ENCODE peak calls at places on chromosome 17, in six cellular contexts. N is omental fat pad; J is IMR-90; M is HepG2; G is activated CD4-positive, alpha-beta T cell treated with anti-CD3 and anti-CD28 coated beads for 24 hours; T is NCI-H187. B is an unnamed sample.

GRCh38 chr17:31096106-31096436 is 1.3 kb downstream of the NF1 start:
- DNase-seq in J (no peak), M (no peak), N (no peak), T (no peak), G (no peak), B (no peak)

GRCh38 chr17:4748687-4749086 is 9.0 kb upstream of the CXCL16 start:
- DNase-seq in M (no peak), N (no peak), G (no peak), J (no peak), T (no peak), B (no peak)

GRCh38 chr17:68052810-68053209 is 17.3 kb downstream of the KPNA2 start:
- DNase-seq in N (no peak), M (no peak), G (no peak), J (no peak), T (no peak), B (no peak)

GRCh38 chr17:64006361-64007088 is 8.4 kb downstream of the PRR29 start:
- DNase-seq in N (no peak), J (no peak), G (no peak), T (no peak), M (peak), B (no peak)

GRCh38 chr17:58513913-58514794 is at the start of gene MTMR4:
- DNase-seq in J (peak), T (peak), M (peak), N (peak), G (peak), B (peak)

GRCh38 chr17:77320046-77320445 is 179.3 kb downstream of the SEC14L1 start:
- DNase-seq in G (no peak), N (no peak), T (no peak), J (peak), M (no peak), B (peak)

GRCh38 chr17:74715144-74715543 is 2.4 kb upstream of the CD300LF start:
- DNase-seq in T (no peak), G (no peak), N (no peak), M (peak), J (no peak), B (no peak)

GRCh38 chr17:12693640-12694039 is 27.9 kb downstream of the MYOCD start:
- DNase-seq in T (no peak), G (no peak), N (no peak), J (peak), M (no peak), B (no peak)

GRCh38 chr17:19364699-19365498 is 2.4 kb upstream of the B9D1 start:
- DNase-seq in J (no peak), N (no peak), T (no peak), M (peak), G (no peak), B (no peak)

GRCh38 chr17:55783684-55784245 is 32.9 kb downstream of the PCTP start:
- DNase-seq in G (no peak), M (no peak), T (no peak), J (no peak), N (no peak), B (peak)

GRCh38 chr17:36674278-36674650 is 72.9 kb downstream of the MRM1 start:
- DNase-seq in T (no peak), G (no peak), J (no peak), M (no peak), N (no peak), B (no peak)

GRCh38 chr17:8016632-8017424 is 14.4 kb downstream of the GUCY2D start:
- DNase-seq in J (no peak), N (no peak), M (no peak), G (peak), T (no peak), B (peak)

GRCh38 chr17:75260679-75261335 is 599 bp downstream of the GGA3 start:
- DNase-seq in T (no peak), J (peak), N (no peak), M (no peak), G (no peak), B (no peak)

GRCh38 chr17:38606646-38607611 is 1.2 kb upstream of the SRCIN1 start:
- DNase-seq in N (no peak), T (no peak), G (no peak), J (no peak), M (no peak), B (no peak)

GRCh38 chr17:59404471-59404870 is 73.0 kb downstream of the YPEL2 start:
- DNase-seq in T (no peak), G (no peak), J (no peak), M (no peak), N (no peak), B (no peak)

GRCh38 chr17:58081641-58082340 is 1.4 kb upstream of the DYNLL2 start:
- DNase-seq in M (no peak), G (no peak), J (no peak), T (no peak), N (no peak), B (no peak)

GRCh38 chr17:74736423-74737298 is at the start of gene RAB37:
- DNase-seq in T (no peak), M (peak), G (no peak), J (no peak), N (no peak), B (no peak)

GRCh38 chr17:38418693-38419507 is 9.4 kb upstream of the ARHGAP23 start:
- DNase-seq in M (no peak), T (no peak), J (no peak), G (no peak), N (no peak), B (no peak)

GRCh38 chr17:75454193-75454592 is 2.2 kb upstream of the TMEM94 start:
- DNase-seq in T (no peak), N (no peak), G (no peak), J (no peak), M (no peak), B (no peak)

GRCh38 chr17:18981642-18982424 is 22.7 kb downstream of the FAM83G start:
- DNase-seq in J (peak), M (peak), N (no peak), T (no peak), G (no peak), B (no peak)

GRCh38 chr17:1001640-1002411 is 4.9 kb downstream of the TIMM22 start:
- DNase-seq in T (no peak), G (no peak), J (peak), M (no peak), N (no peak), B (no peak)

GRCh38 chr17:79901131-79901530 is 61.9 kb upstream of the CBX4 start:
- DNase-seq in M (no peak), G (no peak), N (no peak), J (no peak), T (no peak), B (no peak)

GRCh38 chr17:38540514-38540913 is 65.2 kb downstream of the SRCIN1 start:
- DNase-seq in J (no peak), T (no peak), G (no peak), N (no peak), M (no peak), B (no peak)

B was measured in lower leg skin.